ENCODE peak calls at places on chromosomes 16 and 17, in nine cellular contexts. One of them, this sample, is unnamed.

GRCh38 chr16:31192856-31193642 is 9.5 kb downstream of the PYCARD start:
- DNase-seq in naive thymus-derived CD4-positive, alpha-beta T cell: no peak
- DNase-seq in SW 1271: no peak
- DNase-seq in midbrain: no peak
- DNase-seq in upper lobe of left lung: no peak
- DNase-seq in SHP77 treated with DMSO at 0.1 percent for 48 hours: no peak
- DNase-seq in HTR-8/SVneo: no peak
- DNase-seq in NCI-H2081: no peak
- DNase-seq in EL: no peak
- DNase-seq in this sample: no peak

GRCh38 chr16:66484453-66485213 is 57.5 kb downstream of the BEAN1 start:
- DNase-seq in naive thymus-derived CD4-positive, alpha-beta T cell: no peak
- DNase-seq in SW 1271: no peak
- DNase-seq in midbrain: no peak
- DNase-seq in upper lobe of left lung: no peak
- DNase-seq in SHP77 treated with DMSO at 0.1 percent for 48 hours: no peak
- DNase-seq in HTR-8/SVneo: no peak
- DNase-seq in NCI-H2081: no peak
- DNase-seq in EL: no peak
- DNase-seq in this sample: no peak

GRCh38 chr17:15928286-15928785 is 16.6 kb upstream of the ADORA2B start:
- DNase-seq in naive thymus-derived CD4-positive, alpha-beta T cell: no peak
- DNase-seq in SW 1271: no peak
- DNase-seq in midbrain: no peak
- DNase-seq in upper lobe of left lung: peak
- DNase-seq in SHP77 treated with DMSO at 0.1 percent for 48 hours: no peak
- DNase-seq in HTR-8/SVneo: no peak
- DNase-seq in NCI-H2081: no peak
- DNase-seq in EL: no peak
- DNase-seq in this sample: no peak

GRCh38 chr17:75843577-75844529 is at the start of gene UNC13D:
- DNase-seq in naive thymus-derived CD4-positive, alpha-beta T cell: peak
- DNase-seq in SW 1271: no peak
- DNase-seq in midbrain: no peak
- DNase-seq in upper lobe of left lung: peak
- DNase-seq in SHP77 treated with DMSO at 0.1 percent for 48 hours: no peak
- DNase-seq in HTR-8/SVneo: no peak
- DNase-seq in NCI-H2081: no peak
- DNase-seq in EL: no peak
- DNase-seq in this sample: peak

GRCh38 chr16:1980026-1980769 is 1.1 kb downstream of the NOXO1 start:
- DNase-seq in naive thymus-derived CD4-positive, alpha-beta T cell: no peak
- DNase-seq in SW 1271: no peak
- DNase-seq in midbrain: no peak
- DNase-seq in upper lobe of left lung: peak
- DNase-seq in SHP77 treated with DMSO at 0.1 percent for 48 hours: no peak
- DNase-seq in HTR-8/SVneo: no peak
- DNase-seq in NCI-H2081: no peak
- DNase-seq in EL: no peak
- DNase-seq in this sample: no peak

GRCh38 chr16:85168732-85169256 is 56.5 kb upstream of the CIBAR2 start:
- DNase-seq in naive thymus-derived CD4-positive, alpha-beta T cell: no peak
- DNase-seq in SW 1271: no peak
- DNase-seq in midbrain: peak
- DNase-seq in upper lobe of left lung: peak
- DNase-seq in SHP77 treated with DMSO at 0.1 percent for 48 hours: no peak
- DNase-seq in HTR-8/SVneo: no peak
- DNase-seq in NCI-H2081: no peak
- DNase-seq in EL: peak
- DNase-seq in this sample: peak

GRCh38 chr16:14050297-14051027 is 20.7 kb upstream of the MRTFB start:
- DNase-seq in naive thymus-derived CD4-positive, alpha-beta T cell: no peak
- DNase-seq in SW 1271: no peak
- DNase-seq in midbrain: no peak
- DNase-seq in upper lobe of left lung: no peak
- DNase-seq in SHP77 treated with DMSO at 0.1 percent for 48 hours: no peak
- DNase-seq in HTR-8/SVneo: peak
- DNase-seq in NCI-H2081: no peak
- DNase-seq in EL: peak
- DNase-seq in this sample: peak

GRCh38 chr17:31427684-31428083 is 36.2 kb downstream of the RAB11FIP4 start:
- DNase-seq in naive thymus-derived CD4-positive, alpha-beta T cell: no peak
- DNase-seq in SW 1271: no peak
- DNase-seq in midbrain: no peak
- DNase-seq in upper lobe of left lung: no peak
- DNase-seq in SHP77 treated with DMSO at 0.1 percent for 48 hours: peak
- DNase-seq in HTR-8/SVneo: no peak
- DNase-seq in NCI-H2081: no peak
- DNase-seq in EL: no peak
- DNase-seq in this sample: peak

GRCh38 chr17:16100737-16101400 is 101.2 kb downstream of the TTC19 start:
- DNase-seq in naive thymus-derived CD4-positive, alpha-beta T cell: no peak
- DNase-seq in SW 1271: no peak
- DNase-seq in midbrain: no peak
- DNase-seq in upper lobe of left lung: no peak
- DNase-seq in SHP77 treated with DMSO at 0.1 percent for 48 hours: no peak
- DNase-seq in HTR-8/SVneo: no peak
- DNase-seq in NCI-H2081: no peak
- DNase-seq in EL: peak
- DNase-seq in this sample: peak

GRCh38 chr17:11908711-11909146 is 88.5 kb downstream of the ZNF18 start:
- DNase-seq in naive thymus-derived CD4-positive, alpha-beta T cell: no peak
- DNase-seq in SW 1271: no peak
- DNase-seq in midbrain: no peak
- DNase-seq in upper lobe of left lung: no peak
- DNase-seq in SHP77 treated with DMSO at 0.1 percent for 48 hours: no peak
- DNase-seq in HTR-8/SVneo: no peak
- DNase-seq in NCI-H2081: no peak
- DNase-seq in EL: no peak
- DNase-seq in this sample: no peak

GRCh38 chr16:12195296-12195695 is 218.8 kb downstream of the SNX29 start:
- DNase-seq in naive thymus-derived CD4-positive, alpha-beta T cell: no peak
- DNase-seq in SW 1271: no peak
- DNase-seq in midbrain: no peak
- DNase-seq in upper lobe of left lung: no peak
- DNase-seq in SHP77 treated with DMSO at 0.1 percent for 48 hours: no peak
- DNase-seq in HTR-8/SVneo: no peak
- DNase-seq in NCI-H2081: no peak
- DNase-seq in EL: no peak
- DNase-seq in this sample: peak

GRCh38 chr17:57801044-57801711 is 48.7 kb downstream of the MRPS23 start:
- DNase-seq in naive thymus-derived CD4-positive, alpha-beta T cell: no peak
- DNase-seq in SW 1271: no peak
- DNase-seq in midbrain: no peak
- DNase-seq in upper lobe of left lung: no peak
- DNase-seq in SHP77 treated with DMSO at 0.1 percent for 48 hours: no peak
- DNase-seq in HTR-8/SVneo: no peak
- DNase-seq in NCI-H2081: no peak
- DNase-seq in EL: no peak
- DNase-seq in this sample: no peak

GRCh38 chr16:2385441-2385840 is 43.8 kb upstream of the CCNF start:
- DNase-seq in naive thymus-derived CD4-positive, alpha-beta T cell: no peak
- DNase-seq in SW 1271: no peak
- DNase-seq in midbrain: no peak
- DNase-seq in upper lobe of left lung: no peak
- DNase-seq in SHP77 treated with DMSO at 0.1 percent for 48 hours: no peak
- DNase-seq in HTR-8/SVneo: no peak
- DNase-seq in NCI-H2081: no peak
- DNase-seq in EL: no peak
- DNase-seq in this sample: peak

GRCh38 chr17:66347661-66348604 is 45.5 kb downstream of the PRKCA start:
- DNase-seq in naive thymus-derived CD4-positive, alpha-beta T cell: no peak
- DNase-seq in SW 1271: no peak
- DNase-seq in midbrain: no peak
- DNase-seq in upper lobe of left lung: no peak
- DNase-seq in SHP77 treated with DMSO at 0.1 percent for 48 hours: no peak
- DNase-seq in HTR-8/SVneo: no peak
- DNase-seq in NCI-H2081: peak
- DNase-seq in EL: peak
- DNase-seq in this sample: peak

GRCh38 chr17:28615260-28615940 is 1.4 kb upstream of the RSKR start:
- DNase-seq in naive thymus-derived CD4-positive, alpha-beta T cell: no peak
- DNase-seq in SW 1271: no peak
- DNase-seq in midbrain: no peak
- DNase-seq in upper lobe of left lung: no peak
- DNase-seq in SHP77 treated with DMSO at 0.1 percent for 48 hours: no peak
- DNase-seq in HTR-8/SVneo: no peak
- DNase-seq in NCI-H2081: no peak
- DNase-seq in EL: no peak
- DNase-seq in this sample: no peak

GRCh38 chr16:69721441-69721957 is 4.9 kb downstream of the NQO1 start:
- DNase-seq in naive thymus-derived CD4-positive, alpha-beta T cell: no peak
- DNase-seq in SW 1271: no peak
- DNase-seq in midbrain: no peak
- DNase-seq in upper lobe of left lung: no peak
- DNase-seq in SHP77 treated with DMSO at 0.1 percent for 48 hours: no peak
- DNase-seq in HTR-8/SVneo: no peak
- DNase-seq in NCI-H2081: no peak
- DNase-seq in EL: no peak
- DNase-seq in this sample: no peak

GRCh38 chr17:56593741-56594527 is 435 bp downstream of the NOG start:
- DNase-seq in naive thymus-derived CD4-positive, alpha-beta T cell: peak
- DNase-seq in SW 1271: no peak
- DNase-seq in midbrain: peak
- DNase-seq in upper lobe of left lung: peak
- DNase-seq in SHP77 treated with DMSO at 0.1 percent for 48 hours: no peak
- DNase-seq in HTR-8/SVneo: peak
- DNase-seq in NCI-H2081: peak
- DNase-seq in EL: peak
- DNase-seq in this sample: peak

GRCh38 chr16:35398208-35398607 is 1938.8 kb downstream of the TP53TG3F start:
- DNase-seq in naive thymus-derived CD4-positive, alpha-beta T cell: no peak
- DNase-seq in SW 1271: no peak
- DNase-seq in midbrain: no peak
- DNase-seq in upper lobe of left lung: no peak
- DNase-seq in SHP77 treated with DMSO at 0.1 percent for 48 hours: no peak
- DNase-seq in HTR-8/SVneo: no peak
- DNase-seq in NCI-H2081: no peak
- DNase-seq in EL: no peak
- DNase-seq in this sample: no peak

GRCh38 chr17:740240-741055 is 8.1 kb downstream of the TLCD3A start:
- DNase-seq in naive thymus-derived CD4-positive, alpha-beta T cell: peak
- DNase-seq in SW 1271: no peak
- DNase-seq in midbrain: peak
- DNase-seq in upper lobe of left lung: no peak
- DNase-seq in SHP77 treated with DMSO at 0.1 percent for 48 hours: no peak
- DNase-seq in HTR-8/SVneo: no peak
- DNase-seq in NCI-H2081: no peak
- DNase-seq in EL: no peak
- DNase-seq in this sample: no peak

GRCh38 chr17:40528692-40529417 is 27.4 kb upstream of the TNS4 start:
- DNase-seq in naive thymus-derived CD4-positive, alpha-beta T cell: peak
- DNase-seq in SW 1271: no peak
- DNase-seq in midbrain: no peak
- DNase-seq in upper lobe of left lung: no peak
- DNase-seq in SHP77 treated with DMSO at 0.1 percent for 48 hours: no peak
- DNase-seq in HTR-8/SVneo: no peak
- DNase-seq in NCI-H2081: no peak
- DNase-seq in EL: no peak
- DNase-seq in this sample: no peak

GRCh38 chr17:28885363-28885762 is 12.2 kb downstream of the FLOT2 start:
- DNase-seq in naive thymus-derived CD4-positive, alpha-beta T cell: no peak
- DNase-seq in SW 1271: no peak
- DNase-seq in midbrain: no peak
- DNase-seq in upper lobe of left lung: no peak
- DNase-seq in SHP77 treated with DMSO at 0.1 percent for 48 hours: no peak
- DNase-seq in HTR-8/SVneo: no peak
- DNase-seq in NCI-H2081: no peak
- DNase-seq in EL: no peak
- DNase-seq in this sample: no peak

GRCh38 chr16:1150511-1150982 is 2.4 kb upstream of the CACNA1H start:
- DNase-seq in naive thymus-derived CD4-positive, alpha-beta T cell: no peak
- DNase-seq in SW 1271: no peak
- DNase-seq in midbrain: no peak
- DNase-seq in upper lobe of left lung: peak
- DNase-seq in SHP77 treated with DMSO at 0.1 percent for 48 hours: no peak
- DNase-seq in HTR-8/SVneo: no peak
- DNase-seq in NCI-H2081: no peak
- DNase-seq in EL: peak
- DNase-seq in this sample: peak

GRCh38 chr17:7219434-7219811 is 213 bp downstream of the DLG4 start:
- DNase-seq in naive thymus-derived CD4-positive, alpha-beta T cell: no peak
- DNase-seq in SW 1271: no peak
- DNase-seq in midbrain: no peak
- DNase-seq in upper lobe of left lung: no peak
- DNase-seq in SHP77 treated with DMSO at 0.1 percent for 48 hours: no peak
- DNase-seq in HTR-8/SVneo: no peak
- DNase-seq in NCI-H2081: no peak
- DNase-seq in EL: no peak
- DNase-seq in this sample: no peak

GRCh38 chr17:42653179-42654124 is 5.6 kb upstream of the TUBG2 start:
- DNase-seq in naive thymus-derived CD4-positive, alpha-beta T cell: no peak
- DNase-seq in SW 1271: no peak
- DNase-seq in midbrain: peak
- DNase-seq in upper lobe of left lung: peak
- DNase-seq in SHP77 treated with DMSO at 0.1 percent for 48 hours: no peak
- DNase-seq in HTR-8/SVneo: no peak
- DNase-seq in NCI-H2081: no peak
- DNase-seq in EL: peak
- DNase-seq in this sample: peak

GRCh38 chr17:21211825-21212479 is 2.0 kb downstream of the TMEM11 start:
- DNase-seq in naive thymus-derived CD4-positive, alpha-beta T cell: no peak
- DNase-seq in SW 1271: no peak
- DNase-seq in midbrain: no peak
- DNase-seq in upper lobe of left lung: no peak
- DNase-seq in SHP77 treated with DMSO at 0.1 percent for 48 hours: no peak
- DNase-seq in HTR-8/SVneo: no peak
- DNase-seq in NCI-H2081: no peak
- DNase-seq in EL: no peak
- DNase-seq in this sample: peak

GRCh38 chr16:84117482-84117843 is 721 bp upstream of the MBTPS1 start:
- DNase-seq in naive thymus-derived CD4-positive, alpha-beta T cell: peak
- DNase-seq in SW 1271: no peak
- DNase-seq in midbrain: peak
- DNase-seq in upper lobe of left lung: no peak
- DNase-seq in SHP77 treated with DMSO at 0.1 percent for 48 hours: peak
- DNase-seq in HTR-8/SVneo: peak
- DNase-seq in NCI-H2081: no peak
- DNase-seq in EL: no peak
- DNase-seq in this sample: peak

GRCh38 chr16:49441366-49441780 is 67.8 kb downstream of the C16orf78 start:
- DNase-seq in naive thymus-derived CD4-positive, alpha-beta T cell: peak
- DNase-seq in SW 1271: no peak
- DNase-seq in midbrain: no peak
- DNase-seq in upper lobe of left lung: peak
- DNase-seq in SHP77 treated with DMSO at 0.1 percent for 48 hours: no peak
- DNase-seq in HTR-8/SVneo: no peak
- DNase-seq in NCI-H2081: no peak
- DNase-seq in EL: no peak
- DNase-seq in this sample: no peak

GRCh38 chr17:58085039-58085715 is 2.0 kb downstream of the DYNLL2 start:
- DNase-seq in naive thymus-derived CD4-positive, alpha-beta T cell: no peak
- DNase-seq in SW 1271: no peak
- DNase-seq in midbrain: no peak
- DNase-seq in upper lobe of left lung: no peak
- DNase-seq in SHP77 treated with DMSO at 0.1 percent for 48 hours: no peak
- DNase-seq in HTR-8/SVneo: no peak
- DNase-seq in NCI-H2081: no peak
- DNase-seq in EL: no peak
- DNase-seq in this sample: no peak

GRCh38 chr17:51508048-51508447 is 247.7 kb downstream of the UTP18 start:
- DNase-seq in naive thymus-derived CD4-positive, alpha-beta T cell: no peak
- DNase-seq in SW 1271: no peak
- DNase-seq in midbrain: peak
- DNase-seq in upper lobe of left lung: no peak
- DNase-seq in SHP77 treated with DMSO at 0.1 percent for 48 hours: no peak
- DNase-seq in HTR-8/SVneo: no peak
- DNase-seq in NCI-H2081: peak
- DNase-seq in EL: no peak
- DNase-seq in this sample: no peak

GRCh38 chr16:57999971-58000705 is at the start of gene ZNF319:
- DNase-seq in naive thymus-derived CD4-positive, alpha-beta T cell: no peak
- DNase-seq in SW 1271: no peak
- DNase-seq in midbrain: peak
- DNase-seq in upper lobe of left lung: no peak
- DNase-seq in SHP77 treated with DMSO at 0.1 percent for 48 hours: no peak
- DNase-seq in HTR-8/SVneo: no peak
- DNase-seq in NCI-H2081: no peak
- DNase-seq in EL: no peak
- DNase-seq in this sample: no peak

GRCh38 chr16:75087040-75087979 is 29.3 kb downstream of the LDHD start:
- DNase-seq in naive thymus-derived CD4-positive, alpha-beta T cell: no peak
- DNase-seq in SW 1271: no peak
- DNase-seq in midbrain: no peak
- DNase-seq in upper lobe of left lung: peak
- DNase-seq in SHP77 treated with DMSO at 0.1 percent for 48 hours: peak
- DNase-seq in HTR-8/SVneo: peak
- DNase-seq in NCI-H2081: no peak
- DNase-seq in EL: peak
- DNase-seq in this sample: no peak

This sample was measured in PC-3.